ENCODE peak calls at places on chromosomes 6 and 20, in eight cellular contexts. B, X, G, Q, U, P, W and Z are unnamed samples.

GRCh38 chr6:20403766-20404640 is 2.3 kb downstream of the E2F3 start:
- DNase-seq in B (peak; percentile 77), X (peak; percentile 45), G (peak; percentile 42), Q (peak; percentile 44), U (peak; percentile 87), P (peak; percentile 21), W (no peak), Z (peak; percentile 82)

GRCh38 chr20:4012631-4013030 is 2.7 kb downstream of the RNF24 start:
- DNase-seq in B (peak; percentile 15), X (peak; percentile 73), G (no peak), Q (no peak), U (no peak), P (no peak), W (no peak), Z (no peak)

GRCh38 chr6:169969372-169970099 is 218.1 kb downstream of the ERMARD start:
- DNase-seq in B (no peak), X (no peak), G (no peak), Q (no peak), U (peak; percentile 4), P (no peak), W (peak; percentile 38), Z (no peak)

GRCh38 chr20:10696650-10697049 is 22.9 kb upstream of the JAG1 start:
- DNase-seq in B (no peak), X (no peak), G (peak; percentile 23), Q (no peak), U (peak; percentile 38), P (no peak), W (peak; percentile 52), Z (peak; percentile 16)

GRCh38 chr6:97095466-97095865 is 170.9 kb downstream of the KLHL32 start:
- DNase-seq in B (peak; percentile 20), X (no peak), G (no peak), Q (no peak), U (no peak), P (no peak), W (no peak), Z (no peak)

GRCh38 chr6:141105481-141105880 is 1027.2 kb upstream of the GJE1 start:
- DNase-seq in B (peak; percentile 15), X (no peak), G (no peak), Q (no peak), U (no peak), P (no peak), W (no peak), Z (no peak)

GRCh38 chr20:64080013-64080812 is at the start of gene OPRL1:
- DNase-seq in B (no peak), X (no peak), G (no peak), Q (peak; percentile 35), U (no peak), P (no peak), W (no peak), Z (no peak)

GRCh38 chr6:33213166-33213988 is 5.1 kb downstream of the RING1 start:
- DNase-seq in B (peak; percentile 35), X (peak; percentile 24), G (no peak), Q (no peak), U (no peak), P (no peak), W (no peak), Z (peak; percentile 49)

GRCh38 chr6:30564114-30564513 is 7.0 kb downstream of the PRR3 start:
- DNase-seq in B (no peak), X (no peak), G (no peak), Q (no peak), U (no peak), P (no peak), W (no peak), Z (no peak)

GRCh38 chr20:38599410-38599882 is 2.2 kb upstream of the ARHGAP40 start:
- DNase-seq in B (peak; percentile 22), X (no peak), G (no peak), Q (no peak), U (no peak), P (peak; percentile 28), W (peak; percentile 78), Z (no peak)

GRCh38 chr6:152380993-152381898 is 255.9 kb downstream of the SYNE1 start:
- DNase-seq in B (peak; percentile 94), X (no peak), G (no peak), Q (no peak), U (no peak), P (peak; percentile 75), W (peak; percentile 73), Z (no peak)

GRCh38 chr20:57661201-57662027 is 41.2 kb upstream of the ZBP1 start:
- DNase-seq in B (no peak), X (no peak), G (no peak), Q (no peak), U (no peak), P (no peak), W (peak; percentile 6), Z (peak; percentile 1)

GRCh38 chr6:2764610-2765165 is 505 bp upstream of the WRNIP1 start:
- DNase-seq in B (peak; percentile 81), X (peak; percentile 65), G (peak; percentile 60), Q (peak; percentile 51), U (peak; percentile 66), P (peak; percentile 40), W (peak; percentile 50), Z (peak; percentile 63)

GRCh38 chr6:16331328-16332174 is 93.2 kb downstream of the GMPR start:
- DNase-seq in B (peak; percentile 86), X (peak; percentile 69), G (peak; percentile 67), Q (peak; percentile 54), U (peak; percentile 54), P (peak; percentile 72), W (peak; percentile 68), Z (peak; percentile 73)

GRCh38 chr20:47480705-47481104 is 21.0 kb upstream of the NCOA3 start:
- DNase-seq in B (no peak), X (no peak), G (no peak), Q (no peak), U (no peak), P (no peak), W (no peak), Z (no peak)